ENCODE peak calls at places on chromosomes 12 and 14, in nine cellular contexts. K is tibial artery, G is pancreas, B is A673, Y is astrocyte of the cerebellum, W is thyroid gland, S is fibroblast of mammary gland, O is cardiac muscle cell, P is BE2C. M is an unnamed sample.

GRCh38 chr14:51304428-51304827 is 64.4 kb downstream of the TMX1 start:
- DNase-seq in K (no peak), G (no peak), B (no peak), Y (peak), W (no peak), S (peak), O (no peak), P (no peak), M (no peak)

GRCh38 chr14:105089746-105090492 is 24.7 kb upstream of the GPR132 start:
- DNase-seq in K (no peak), G (peak), B (no peak), Y (no peak), W (no peak), S (no peak), O (no peak), P (no peak), M (no peak)

GRCh38 chr12:76101739-76102385 is 17.4 kb upstream of the NAP1L1 start:
- DNase-seq in K (no peak), G (no peak), B (no peak), Y (no peak), W (no peak), S (no peak), O (no peak), P (no peak), M (no peak)

GRCh38 chr12:26090853-26091510 is 33.9 kb downstream of the BHLHE41 start:
- DNase-seq in K (no peak), G (no peak), B (no peak), Y (peak), W (no peak), S (no peak), O (peak), P (no peak), M (no peak)

GRCh38 chr14:51648296-51648695 is 3.4 kb upstream of the FRMD6 start:
- DNase-seq in K (no peak), G (no peak), B (no peak), Y (no peak), W (no peak), S (no peak), O (no peak), P (no peak), M (no peak)

GRCh38 chr14:102557434-102558226 is 34.8 kb upstream of the RCOR1 start:
- DNase-seq in K (no peak), G (no peak), B (no peak), Y (no peak), W (no peak), S (no peak), O (no peak), P (no peak), M (no peak)

GRCh38 chr12:71371132-71371531 is 68.5 kb upstream of the LGR5 start:
- DNase-seq in K (no peak), G (no peak), B (peak), Y (no peak), W (no peak), S (peak), O (no peak), P (no peak), M (no peak)

GRCh38 chr14:70641548-70642312 is at the start of gene TTC9:
- DNase-seq in K (no peak), G (peak), B (peak), Y (no peak), W (peak), S (no peak), O (peak), P (peak), M (no peak)

GRCh38 chr12:100927825-100928224 is 133.2 kb downstream of the ANO4 start:
- DNase-seq in K (no peak), G (no peak), B (no peak), Y (no peak), W (no peak), S (peak), O (no peak), P (no peak), M (no peak)

DNA sequence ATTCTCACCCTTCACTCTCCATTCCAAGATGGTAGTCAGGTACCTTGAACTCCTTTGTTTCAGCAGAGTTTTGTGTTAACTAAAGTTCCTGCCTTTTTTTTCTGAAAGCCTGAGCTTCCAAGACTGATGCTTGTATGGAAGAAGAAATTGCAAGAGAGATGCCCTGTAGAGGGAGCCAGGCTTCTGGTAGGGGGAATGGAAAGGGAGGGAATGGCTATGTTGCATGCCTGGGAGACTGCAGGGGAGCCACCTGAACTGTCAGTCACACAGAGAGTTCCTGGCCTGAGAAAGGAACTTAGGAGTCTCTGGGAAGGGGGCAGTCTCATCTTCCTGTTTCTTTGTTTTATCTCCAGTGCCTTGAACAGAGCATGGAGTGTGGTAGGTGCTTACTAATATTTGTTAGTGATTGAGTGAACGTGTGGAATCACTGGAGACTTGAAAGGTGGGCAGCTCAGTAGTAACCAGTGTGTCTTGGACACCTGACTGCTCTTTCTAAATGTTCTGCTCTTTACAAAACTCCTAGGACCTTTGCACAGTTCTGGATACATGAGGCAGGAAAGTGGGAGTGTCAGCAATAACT is 132.2 kb downstream of the ANO4 start:
- DNase-seq in K (no peak), G (peak), B (peak), Y (peak), W (no peak), S (peak), O (peak), P (peak), M (peak)
- TF ChIP-seq CTCF in K (no peak), G (no peak), B (peak), Y (peak), W (no peak), S (peak), O (peak), P (peak), M (no peak)

DNA sequence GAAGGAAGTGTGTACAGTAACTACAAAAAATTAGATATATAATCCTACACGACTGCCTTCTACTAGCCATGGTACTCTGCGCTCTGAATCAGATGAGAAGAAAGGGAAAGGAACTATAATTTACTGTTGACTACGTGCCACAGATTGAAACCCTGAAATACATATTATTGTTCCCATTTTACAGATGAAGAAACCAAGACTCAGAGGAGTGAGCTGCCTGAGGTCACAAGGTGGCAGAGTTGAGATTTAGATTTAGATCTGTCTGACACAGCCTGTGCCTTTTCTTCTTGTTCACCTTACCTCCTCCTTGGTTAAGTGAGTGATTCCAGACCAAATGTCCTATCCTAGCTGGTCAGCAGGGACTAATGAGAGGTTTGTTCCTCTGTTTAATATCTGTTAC is 61.6 kb upstream of the OR4E1 start:
- DNase-seq in K (no peak), G (no peak), B (no peak), Y (no peak), W (no peak), S (no peak), O (no peak), P (no peak), M (no peak)
- H3K4me3 ChIP-seq in K (no peak), G (no peak), B (no peak), Y (no peak), W (no peak), S (no peak), O (no peak), P (no peak), M (no peak)

DNA sequence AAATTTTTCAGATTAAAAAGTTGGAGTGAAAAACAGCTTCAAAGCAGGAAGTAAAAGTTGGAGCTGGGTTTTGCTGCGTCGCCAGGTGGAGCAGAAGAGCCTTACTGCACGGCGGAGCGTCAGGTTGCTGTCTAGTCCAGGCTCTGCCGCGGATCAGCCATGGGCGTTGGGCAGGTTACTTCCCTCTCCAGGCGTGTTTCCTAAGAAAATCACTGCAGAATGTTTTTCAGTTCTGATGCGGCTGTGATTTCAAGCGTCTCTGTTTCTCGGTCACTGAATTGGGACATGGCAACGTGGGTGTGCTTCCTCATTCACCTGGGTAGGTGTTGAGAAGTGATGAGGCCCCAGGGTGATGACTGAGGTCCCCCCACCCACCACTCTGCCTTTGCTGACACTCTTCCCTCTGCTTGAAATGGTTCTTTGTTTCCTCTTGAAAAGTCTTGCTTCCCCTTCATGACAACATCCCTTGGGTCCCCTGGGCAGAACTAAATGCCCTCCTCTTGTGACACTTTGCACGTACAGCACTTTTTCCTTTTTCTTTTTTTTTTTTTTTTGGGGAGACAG is 7.6 kb downstream of the EVL start:
- DNase-seq in K (no peak), G (no peak), B (no peak), Y (no peak), W (peak), S (no peak), O (no peak), P (no peak), M (peak)
- TF ChIP-seq CTCF in K (no peak), G (no peak), B (no peak), Y (no peak), W (peak), S (no peak), O (no peak), P (no peak), M (peak)

GRCh38 chr12:46364777-46365580 is 7.6 kb downstream of the SLC38A2 start:
- DNase-seq in K (peak), G (peak), B (peak), Y (no peak), W (peak), S (peak), O (no peak), P (no peak), M (peak)

GRCh38 chr12:46364300-46364696 is 8.3 kb downstream of the SLC38A2 start:
- DNase-seq in K (no peak), G (no peak), B (no peak), Y (no peak), W (no peak), S (no peak), O (no peak), P (no peak), M (no peak)

GRCh38 chr12:46361667-46362034 is 10.9 kb downstream of the SLC38A2 start:
- DNase-seq in K (no peak), G (no peak), B (no peak), Y (no peak), W (no peak), S (no peak), O (no peak), P (no peak), M (no peak)

GRCh38 chr12:46362895-46363581 is 9.5 kb downstream of the SLC38A2 start:
- DNase-seq in K (no peak), G (no peak), B (peak), Y (no peak), W (no peak), S (peak), O (no peak), P (no peak), M (no peak)

GRCh38 chr12:46363582-46364299 is 8.8 kb downstream of the SLC38A2 start:
- DNase-seq in K (no peak), G (no peak), B (no peak), Y (no peak), W (no peak), S (no peak), O (no peak), P (no peak), M (no peak)
- H3K4me3 ChIP-seq in K (peak), G (no peak), B (no peak), Y (no peak), W (no peak), S (no peak), O (no peak), P (no peak), M (no peak)

DNA sequence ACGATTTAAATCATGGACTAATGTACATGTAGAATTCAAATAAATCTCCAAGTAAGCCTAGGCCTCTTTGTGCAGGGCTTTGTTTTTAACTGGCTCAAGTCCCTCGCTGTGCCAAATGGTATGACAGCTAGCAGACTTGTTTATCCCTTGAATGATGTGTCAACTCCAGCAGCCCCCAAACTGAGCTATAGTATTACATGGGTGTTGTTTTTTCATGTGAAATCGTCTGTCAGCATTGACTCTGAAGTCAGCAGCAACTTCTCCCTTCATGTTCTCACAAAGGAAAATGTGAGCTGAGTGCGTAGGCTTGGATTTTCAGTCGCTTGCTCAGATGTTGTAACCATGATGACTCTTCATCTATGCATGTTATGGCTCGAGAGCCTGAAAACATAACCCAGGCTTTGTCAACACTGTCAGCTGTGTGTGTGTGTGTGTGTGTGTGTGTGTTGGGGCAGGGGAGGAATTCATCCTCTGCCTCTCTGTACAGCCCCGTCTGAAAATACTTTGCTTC is 73.3 kb downstream of the PTHLH start:
- DNase-seq in K (no peak), G (no peak), B (no peak), Y (peak), W (no peak), S (peak), O (peak), P (no peak), M (no peak)
- TF ChIP-seq CTCF in K (no peak), G (no peak), B (no peak), Y (no peak), W (no peak), S (no peak), O (no peak), P (no peak), M (no peak)

GRCh38 chr12:114406326-114407033 is 536 bp upstream of the TBX5 start:
- DNase-seq in K (no peak), G (no peak), B (no peak), Y (no peak), W (no peak), S (peak), O (peak), P (no peak), M (no peak)
- H3K4me3 ChIP-seq in K (no peak), G (no peak), B (no peak), Y (no peak), W (no peak), S (peak), O (peak), P (no peak), M (no peak)

GRCh38 chr14:93206793-93207467 is at the start of the genes GON7 and UBR7:
- DNase-seq in K (peak), G (peak), B (peak), Y (peak), W (peak), S (peak), O (peak), P (peak), M (peak)
- TF ChIP-seq CTCF in K (peak), G (no peak), B (peak), Y (peak), W (peak), S (no peak), O (peak), P (peak), M (no peak)

DNA sequence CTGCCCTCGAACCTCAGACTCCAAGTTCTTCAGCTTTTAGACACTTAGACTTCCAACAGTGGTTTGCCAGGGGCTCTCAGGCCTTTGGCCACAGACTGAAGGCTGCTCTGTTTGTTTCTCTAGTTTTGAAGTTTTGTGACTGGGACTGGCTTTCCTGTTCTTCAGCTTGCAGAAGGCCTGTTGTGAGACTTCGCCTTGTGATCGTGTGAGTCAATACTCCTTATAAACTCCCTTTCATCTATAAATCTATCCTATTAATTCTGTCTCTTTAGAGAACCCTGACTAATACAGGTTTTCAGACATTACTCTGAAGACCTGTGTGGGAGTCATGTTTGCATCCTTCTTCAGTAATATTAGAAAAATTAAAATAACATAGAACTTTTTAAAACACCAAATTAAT is 289.1 kb downstream of the RMST start:
- DNase-seq in K (no peak), G (no peak), B (no peak), Y (no peak), W (no peak), S (peak), O (no peak), P (no peak), M (no peak)
- H3K4me3 ChIP-seq in K (no peak), G (no peak), B (no peak), Y (no peak), W (no peak), S (no peak), O (no peak), P (no peak), M (no peak)

DNA sequence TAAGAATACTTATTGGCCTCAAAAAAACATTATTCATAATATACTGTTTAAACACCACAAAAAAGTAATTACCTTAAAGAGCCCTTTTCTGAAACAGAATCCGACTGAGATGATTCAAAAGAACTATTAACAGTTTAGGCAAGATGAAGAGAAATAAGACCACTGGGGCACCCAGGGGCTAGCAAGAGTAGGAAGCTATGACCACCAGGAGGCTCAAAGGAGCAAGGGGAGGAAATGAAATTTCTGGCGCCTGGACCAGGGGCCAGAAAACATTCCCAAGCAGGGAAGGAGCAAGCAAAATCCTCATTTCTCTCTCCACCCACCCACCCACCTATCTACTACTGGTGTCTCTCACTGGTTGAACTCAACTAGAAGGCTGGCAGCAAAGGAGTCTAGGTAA is 6.3 kb upstream of the DCAF4 start:
- DNase-seq in K (no peak), G (no peak), B (no peak), Y (no peak), W (no peak), S (no peak), O (no peak), P (no peak), M (no peak)
- TF ChIP-seq CTCF in K (no peak), G (no peak), B (peak), Y (no peak), W (no peak), S (peak), O (peak), P (peak), M (no peak)

GRCh38 chr14:54730156-54730961 is 163.4 kb downstream of the SAMD4A start:
- DNase-seq in K (no peak), G (no peak), B (no peak), Y (peak), W (no peak), S (peak), O (no peak), P (no peak), M (peak)
- H3K4me3 ChIP-seq in K (peak), G (no peak), B (no peak), Y (no peak), W (no peak), S (peak), O (no peak), P (no peak), M (no peak)